ENCODE peak calls at places on chromosomes 11 and 22, in ten cellular contexts. C, I, Z, U, A, B, W, Y, O and K are unnamed samples.

GRCh38 chr11:78798567-78799170 is 224.0 kb upstream of the NARS2 start:
- DNase-seq in O (peak), B (peak), A (peak), Y (peak), I (peak), C (peak), U (peak), W (no peak), Z (peak), K (peak)

GRCh38 chr11:32259641-32260081 is 168.8 kb downstream of the RCN1 start:
- DNase-seq in A (no peak), C (peak), I (no peak), Y (peak), Z (peak), U (no peak), O (no peak), W (no peak), B (no peak), K (peak)

GRCh38 chr11:114179234-114179941 is 116.8 kb upstream of the NNMT start:
- DNase-seq in Y (peak), I (peak), C (peak), U (no peak), Z (peak), B (peak), O (no peak), A (peak), W (no peak), K (peak)

GRCh38 chr11:118532091-118532490 is 1.1 kb downstream of the TMEM25 start:
- DNase-seq in C (no peak), Z (no peak), W (no peak), B (no peak), I (peak), A (no peak), O (no peak), U (no peak), Y (no peak), K (no peak)

GRCh38 chr11:6727971-6728890 is 43.5 kb downstream of the OR2AG2 start:
- DNase-seq in Y (no peak), A (no peak), W (no peak), I (no peak), B (no peak), C (no peak), O (no peak), Z (no peak), U (no peak), K (no peak)

GRCh38 chr11:70517996-70518907 is 119.9 kb downstream of the CTTN start:
- DNase-seq in I (peak), B (peak), O (no peak), A (no peak), Z (no peak), W (peak), U (peak), Y (peak), C (peak), K (no peak)

GRCh38 chr22:40853961-40854360 is 2.5 kb downstream of the ST13 start:
- DNase-seq in Y (no peak), B (no peak), U (no peak), C (no peak), A (no peak), W (no peak), Z (peak), O (no peak), I (no peak), K (no peak)

GRCh38 chr11:23205156-23205871 is 345.0 kb upstream of the CCDC179 start:
- DNase-seq in B (no peak), C (peak), W (no peak), Y (no peak), O (no peak), U (no peak), I (no peak), Z (peak), A (no peak), K (no peak)

GRCh38 chr11:43582837-43583462 is 97.6 kb upstream of the HSD17B12 start:
- DNase-seq in A (no peak), Z (no peak), Y (no peak), W (no peak), B (no peak), O (no peak), C (no peak), I (peak), U (no peak), K (no peak)

GRCh38 chr11:44725016-44725651 is 1.6 kb upstream of the TSPAN18 start:
- DNase-seq in U (no peak), W (no peak), Z (no peak), O (no peak), Y (no peak), B (no peak), I (no peak), C (no peak), A (no peak), K (no peak)

GRCh38 chr11:62667460-62667859 is 2.3 kb downstream of the CSKMT start:
- DNase-seq in A (no peak), I (no peak), W (no peak), O (no peak), B (no peak), U (no peak), Z (no peak), Y (no peak), C (no peak), K (no peak)

GRCh38 chr11:65559951-65560537 is 1.9 kb upstream of the LTBP3 start:
- DNase-seq in Y (no peak), W (no peak), O (peak), Z (peak), U (no peak), A (no peak), B (no peak), I (peak), C (peak), K (peak)

GRCh38 chr22:28051091-28051786 is 132.2 kb upstream of the PITPNB start:
- DNase-seq in U (no peak), I (no peak), O (no peak), A (no peak), W (no peak), B (no peak), Y (no peak), C (no peak), Z (no peak), K (no peak)

GRCh38 chr22:38423512-38424503 is 31.2 kb downstream of the KCNJ4 start:
- DNase-seq in C (no peak), O (no peak), W (no peak), I (peak), A (no peak), B (peak), Z (no peak), Y (no peak), U (no peak), K (no peak)

GRCh38 chr11:100639140-100639539 is 47.9 kb upstream of the ARHGAP42 start:
- DNase-seq in A (no peak), W (no peak), U (no peak), Z (peak), Y (no peak), O (no peak), C (peak), B (no peak), I (no peak), K (peak)

GRCh38 chr11:118319031-118319814 is 14.7 kb downstream of the CD3E start:
- DNase-seq in Y (no peak), B (no peak), C (no peak), A (no peak), W (no peak), U (no peak), Z (no peak), O (no peak), I (no peak), K (no peak)

GRCh38 chr22:20980938-20981722 is 967 bp upstream of the LZTR1 start:
- DNase-seq in Z (no peak), B (no peak), Y (no peak), C (no peak), W (no peak), U (no peak), I (no peak), O (no peak), A (no peak), K (no peak)

GRCh38 chr22:45072322-45072903 is 62.6 kb upstream of the PHF21B start:
- DNase-seq in U (no peak), A (peak), B (no peak), Y (no peak), Z (peak), C (peak), W (peak), O (peak), I (peak), K (no peak)

GRCh38 chr11:47510231-47510630 is 42.7 kb downstream of the CELF1 start:
- DNase-seq in B (no peak), U (peak), I (no peak), Z (no peak), O (no peak), C (peak), A (no peak), W (no peak), Y (no peak), K (no peak)

GRCh38 chr22:42747701-42748513 is 27.2 kb upstream of the A4GALT start:
- DNase-seq in Z (peak), A (no peak), Y (no peak), U (no peak), O (no peak), I (no peak), B (no peak), W (no peak), C (peak), K (no peak)

GRCh38 chr11:2781413-2782274 is 81.8 kb upstream of the KCNQ1OT1 start:
- DNase-seq in W (no peak), U (no peak), Z (no peak), B (peak), Y (peak), I (no peak), C (no peak), A (peak), O (no peak), K (peak)

GRCh38 chr11:1656061-1656441 is 26.5 kb downstream of the KRTAP5-5 start:
- DNase-seq in B (no peak), A (no peak), Z (no peak), I (peak), C (no peak), O (no peak), U (no peak), W (no peak), Y (peak), K (no peak)

GRCh38 chr11:69425444-69425843 is 56.0 kb upstream of the LINC01488 start:
- DNase-seq in C (no peak), I (no peak), Y (no peak), A (no peak), Z (no peak), O (no peak), W (no peak), U (no peak), B (no peak), K (no peak)

GRCh38 chr22:40289991-40290459 is 56.3 kb upstream of the ADSL start:
- DNase-seq in W (no peak), Z (no peak), C (no peak), O (no peak), B (no peak), I (no peak), A (no peak), Y (no peak), U (no peak), K (no peak)

GRCh38 chr11:74462009-74462408 is 5.3 kb downstream of the KCNE3 start:
- DNase-seq in O (no peak), C (peak), Y (peak), A (peak), Z (peak), U (no peak), W (no peak), B (peak), I (peak), K (peak)

GRCh38 chr22:35341090-35341874 is 39.6 kb upstream of the HMOX1 start:
- DNase-seq in Z (no peak), O (no peak), U (no peak), A (no peak), B (no peak), W (no peak), Y (no peak), I (peak), C (no peak), K (no peak)

GRCh38 chr11:27904358-27905055 is 203.4 kb downstream of the KIF18A start:
- DNase-seq in W (no peak), C (peak), B (no peak), Z (no peak), Y (no peak), A (no peak), O (no peak), I (no peak), U (no peak), K (no peak)

GRCh38 chr11:127191689-127192088 is 191.1 kb upstream of the KIRREL3 start:
- DNase-seq in I (no peak), A (no peak), Y (no peak), Z (no peak), C (no peak), O (no peak), B (no peak), U (no peak), W (no peak), K (no peak)

GRCh38 chr11:46237248-46238077 is 40.0 kb upstream of the CREB3L1 start:
- DNase-seq in A (peak), W (peak), Z (peak), U (peak), Y (peak), I (peak), B (no peak), O (peak), C (peak), K (peak)

GRCh38 chr22:48503876-48504275 is 1323.8 kb downstream of the BRD1 start:
- DNase-seq in A (no peak), O (no peak), U (no peak), B (no peak), W (no peak), I (peak), Y (no peak), C (no peak), Z (no peak), K (no peak)

GRCh38 chr11:120032766-120033390 is 105.0 kb downstream of the TRIM29 start:
- DNase-seq in Y (no peak), A (no peak), Z (no peak), O (no peak), W (no peak), B (no peak), C (no peak), U (no peak), I (no peak), K (no peak)

GRCh38 chr22:20571531-20572007 is 64.2 kb downstream of the MED15 start:
- DNase-seq in A (no peak), C (peak), Y (no peak), Z (peak), O (peak), W (no peak), U (peak), B (no peak), I (no peak), K (no peak)

GRCh38 chr11:69497221-69497787 is 15.8 kb downstream of the LINC01488 start:
- DNase-seq in W (peak), I (peak), U (peak), A (peak), O (peak), B (peak), Y (peak), C (peak), Z (peak), K (peak)

GRCh38 chr11:106086135-106086534 is 8.7 kb downstream of the AASDHPPT start:
- DNase-seq in B (no peak), C (no peak), I (no peak), Y (no peak), A (no peak), U (no peak), Z (no peak), O (no peak), W (no peak), K (no peak)

GRCh38 chr11:47186076-47186936 is at the start of gene PACSIN3:
- DNase-seq in W (no peak), U (no peak), B (peak), O (peak), A (peak), Y (peak), Z (peak), C (peak), I (peak), K (peak)

GRCh38 chr11:76694664-76695063 is 24.1 kb upstream of the LRRC32 start:
- DNase-seq in Y (no peak), U (no peak), I (no peak), A (no peak), W (no peak), O (no peak), C (peak), B (no peak), Z (peak), K (no peak)

GRCh38 chr11:93663021-93663420 is 1.5 kb downstream of the CEP295 start:
- DNase-seq in U (no peak), C (no peak), Z (no peak), A (no peak), B (no peak), Y (no peak), I (no peak), W (no peak), O (no peak), K (no peak)

GRCh38 chr11:17683378-17684161 is 35.8 kb upstream of the MYOD1 start:
- DNase-seq in O (no peak), W (peak), Y (no peak), U (no peak), C (peak), Z (peak), B (no peak), I (no peak), A (no peak), K (no peak)

GRCh38 chr11:78420255-78420764 is 2.7 kb upstream of the GAB2 start:
- DNase-seq in Y (peak), U (no peak), A (peak), Z (peak), I (peak), C (peak), B (peak), O (peak), W (peak), K (peak)

GRCh38 chr11:113314389-113315301 is at the start of gene TTC12:
- DNase-seq in O (peak), C (peak), W (peak), Z (peak), Y (peak), I (peak), A (peak), B (peak), U (peak), K (peak)

DNA sequence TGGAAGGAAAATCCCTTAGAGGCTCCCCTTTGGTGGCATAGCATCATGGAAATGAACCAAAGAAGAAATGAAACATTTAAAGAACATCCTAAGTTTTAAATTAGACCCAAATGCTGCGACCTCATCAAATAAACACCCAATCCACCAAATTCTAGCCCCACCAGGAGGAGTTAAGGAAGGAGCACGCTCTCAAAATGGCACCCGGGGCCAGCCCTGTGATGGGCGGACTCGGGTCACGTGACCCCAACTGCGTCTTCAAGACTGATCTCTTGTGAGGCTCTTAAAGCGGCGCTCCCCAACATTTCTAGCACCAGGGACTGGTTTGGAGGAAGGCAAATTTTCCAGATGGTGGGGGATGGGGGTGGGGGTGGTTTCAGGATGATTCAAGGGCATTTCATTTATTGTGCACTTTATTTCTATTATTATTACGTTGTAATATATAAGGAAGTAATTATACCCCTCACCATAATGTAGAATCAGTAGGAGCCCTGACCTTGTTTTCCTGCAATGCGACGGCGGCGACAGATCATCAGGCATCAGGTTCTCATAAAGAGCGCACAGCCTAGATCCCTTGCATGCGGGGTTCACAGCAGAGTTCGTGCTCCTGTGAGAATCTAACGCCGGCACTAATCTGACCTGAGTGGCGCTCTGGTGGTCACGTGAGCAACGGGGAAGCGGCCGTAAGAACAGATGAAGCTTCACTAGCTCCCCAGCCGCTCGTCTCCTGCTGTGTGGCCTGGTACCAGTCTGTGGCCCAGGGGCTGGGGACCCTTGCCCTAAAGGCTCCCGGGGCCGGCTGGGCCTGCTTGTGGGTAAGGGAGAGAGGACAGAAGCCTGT is 90.6 kb upstream of the SLC22A12 start:
- DNase-seq in A (no peak), O (no peak), Z (no peak), U (no peak), C (no peak), I (no peak), W (no peak), Y (no peak), B (no peak), K (no peak)
- TF ChIP-seq CTCF in A (no peak), O (no peak), Z (no peak), U (no peak), C (no peak), I (no peak), W (no peak), Y (no peak), B (no peak), K (no peak)

DNA sequence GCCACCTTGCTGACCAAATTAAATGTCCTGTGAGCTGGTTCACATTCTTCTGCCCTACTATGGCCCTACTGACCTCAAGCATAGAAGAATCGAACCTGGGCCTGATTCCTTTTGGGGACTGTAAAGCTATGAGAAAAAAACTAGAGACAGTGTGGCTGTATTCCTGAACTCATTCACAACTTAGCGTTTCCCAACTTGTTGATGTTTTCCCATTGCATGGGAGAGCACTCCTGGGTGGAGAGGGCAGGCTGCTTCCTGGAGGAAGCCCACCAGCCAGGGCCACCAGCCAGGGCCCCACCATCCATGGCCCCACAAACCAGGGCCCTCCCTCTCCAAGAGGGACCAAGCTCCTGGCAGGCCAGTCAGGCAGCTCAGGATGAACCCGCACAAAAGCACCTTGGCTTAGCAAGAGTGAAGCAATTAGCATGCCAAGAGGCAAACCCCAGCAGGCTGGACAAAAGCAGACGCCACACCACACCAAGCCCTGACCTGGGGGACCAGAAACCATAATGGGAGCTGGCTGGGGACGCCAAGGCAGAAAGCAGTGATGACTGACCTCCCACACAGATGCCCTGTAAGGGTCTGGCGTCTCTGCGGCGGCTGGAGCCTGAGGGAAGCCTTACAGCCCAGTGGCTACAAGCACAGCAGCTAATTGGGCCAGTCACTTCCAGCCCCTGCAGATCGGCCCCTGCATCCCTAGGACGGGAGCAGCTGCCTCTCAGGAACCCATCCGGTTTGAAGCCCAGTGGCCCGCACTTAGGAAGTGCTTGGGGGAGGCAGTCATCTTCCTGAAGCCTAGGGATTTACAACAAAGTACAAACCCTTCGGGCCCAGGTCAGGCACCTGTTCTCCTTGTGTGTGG is 2.1 kb downstream of the CERK start:
- DNase-seq in I (peak), A (no peak), C (no peak), B (peak), Z (peak), Y (no peak), W (no peak), U (no peak), O (no peak), K (peak)
- H3K4me3 ChIP-seq in I (peak), A (no peak), C (no peak), B (peak), Z (peak), Y (peak), W (no peak), U (no peak), O (no peak), K (no peak)

GRCh38 chr22:49992921-49993648 is 19.5 kb downstream of the IL17REL start:
- DNase-seq in B (peak), O (peak), Z (peak), Y (peak), I (peak), U (no peak), A (peak), W (no peak), C (peak), K (peak)

GRCh38 chr22:49994361-49995058 is 18.1 kb downstream of the IL17REL start:
- DNase-seq in Y (peak), W (no peak), U (no peak), I (no peak), O (no peak), B (no peak), Z (no peak), C (no peak), A (peak), K (no peak)

GRCh38 chr22:49995059-49995412 is 17.5 kb downstream of the IL17REL start:
- DNase-seq in O (no peak), W (no peak), A (no peak), Z (no peak), Y (peak), B (peak), U (no peak), I (no peak), C (no peak), K (no peak)

GRCh38 chr22:49991907-49992533 is 20.5 kb downstream of the IL17REL start:
- DNase-seq in B (no peak), Y (peak), Z (no peak), A (peak), U (no peak), W (no peak), C (no peak), O (no peak), I (no peak), K (no peak)

GRCh38 chr22:49993649-49994360 is 18.8 kb downstream of the IL17REL start:
- DNase-seq in U (no peak), B (peak), O (no peak), Y (peak), A (peak), C (no peak), Z (no peak), I (no peak), W (no peak), K (no peak)
- TF ChIP-seq CTCF in U (no peak), B (no peak), O (no peak), Y (no peak), A (no peak), C (no peak), Z (no peak), I (no peak), W (no peak), K (no peak)

GRCh38 chr11:66810576-66811185 is 32.6 kb upstream of the RCE1 start:
- DNase-seq in U (no peak), Y (no peak), A (no peak), C (no peak), B (no peak), O (no peak), I (no peak), Z (no peak), W (no peak), K (no peak)

GRCh38 chr11:66814678-66815077 is 28.6 kb upstream of the RCE1 start:
- DNase-seq in Y (no peak), W (no peak), A (no peak), I (no peak), U (no peak), O (no peak), B (no peak), Z (no peak), C (no peak), K (no peak)

GRCh38 chr11:66809592-66809991 is 33.6 kb upstream of the RCE1 start:
- DNase-seq in B (no peak), W (no peak), O (no peak), I (no peak), C (no peak), Z (no peak), A (no peak), U (no peak), Y (no peak), K (no peak)
- H3K4me3 ChIP-seq in B (no peak), W (no peak), O (no peak), I (no peak), C (no peak), Z (no peak), A (no peak), U (no peak), Y (no peak), K (no peak)